ENCODE peak calls at places on chromosomes 5 and 9, in eight cellular contexts. Q is ovary, P is Peyer's patch, L is A549, R is endothelial cell of umbilical vein, A is spleen, Y is heart left ventricle, J is HCT116. K is an unnamed sample.

GRCh38 chr9:35548571-35548970 is 56.5 kb upstream of the TESK1 start:
- DNase-seq in Q (no peak), P (no peak), L (no peak), R (no peak), A (no peak), Y (no peak), J (no peak), K (no peak)

GRCh38 chr5:1127991-1128785 is 16.3 kb upstream of the SLC12A7 start:
- DNase-seq in Q (no peak), P (no peak), L (no peak), R (no peak), A (no peak), Y (no peak), J (no peak), K (no peak)

GRCh38 chr9:88933607-88934379 is 57.5 kb upstream of the S1PR3 start:
- DNase-seq in Q (no peak), P (no peak), L (no peak), R (peak; percentile 70), A (no peak), Y (no peak), J (no peak), K (no peak)

GRCh38 chr5:111774525-111774924 is 17.5 kb upstream of the NREP start:
- DNase-seq in Q (no peak), P (no peak), L (no peak), R (peak; percentile 77), A (no peak), Y (no peak), J (no peak), K (no peak)

GRCh38 chr5:16467363-16468219 is 2.0 kb upstream of the ZNF622 start:
- DNase-seq in Q (no peak), P (no peak), L (no peak), R (peak; percentile 2), A (no peak), Y (no peak), J (no peak), K (peak; percentile 44)

GRCh38 chr9:107158321-107158720 is 124.8 kb upstream of the RAD23B start:
- DNase-seq in Q (no peak), P (no peak), L (peak; percentile 40), R (no peak), A (no peak), Y (no peak), J (peak; percentile 51), K (peak; percentile 37)

GRCh38 chr5:158382473-158382872 is 523.5 kb upstream of the CLINT1 start:
- DNase-seq in Q (peak; percentile 79), P (no peak), L (peak; percentile 59), R (peak; percentile 83), A (no peak), Y (peak; percentile 67), J (peak; percentile 29), K (peak; percentile 43)

GRCh38 chr5:97098864-97099454 is 43.5 kb downstream of the LIX1 start:
- DNase-seq in Q (no peak), P (no peak), L (no peak), R (no peak), A (no peak), Y (no peak), J (no peak), K (no peak)

GRCh38 chr5:76472338-76473336 is 69.6 kb downstream of the IQGAP2 start:
- DNase-seq in Q (no peak), P (no peak), L (peak; percentile 23), R (no peak), A (no peak), Y (no peak), J (no peak), K (no peak)

GRCh38 chr9:36934478-36935065 is 99.5 kb downstream of the PAX5 start:
- DNase-seq in Q (no peak), P (no peak), L (no peak), R (no peak), A (no peak), Y (no peak), J (no peak), K (no peak)

GRCh38 chr5:13567819-13568218 is 376.7 kb downstream of the DNAH5 start:
- DNase-seq in Q (no peak), P (no peak), L (no peak), R (no peak), A (no peak), Y (no peak), J (no peak), K (peak; percentile 40)

GRCh38 chr5:156913355-156913718 is 49.7 kb downstream of the TIMD4 start:
- DNase-seq in Q (no peak), P (no peak), L (no peak), R (no peak), A (no peak), Y (no peak), J (no peak), K (no peak)

GRCh38 chr9:93549636-93550035 is 26.7 kb upstream of the PHF2 start:
- DNase-seq in Q (no peak), P (no peak), L (no peak), R (no peak), A (no peak), Y (no peak), J (no peak), K (no peak)

DNA sequence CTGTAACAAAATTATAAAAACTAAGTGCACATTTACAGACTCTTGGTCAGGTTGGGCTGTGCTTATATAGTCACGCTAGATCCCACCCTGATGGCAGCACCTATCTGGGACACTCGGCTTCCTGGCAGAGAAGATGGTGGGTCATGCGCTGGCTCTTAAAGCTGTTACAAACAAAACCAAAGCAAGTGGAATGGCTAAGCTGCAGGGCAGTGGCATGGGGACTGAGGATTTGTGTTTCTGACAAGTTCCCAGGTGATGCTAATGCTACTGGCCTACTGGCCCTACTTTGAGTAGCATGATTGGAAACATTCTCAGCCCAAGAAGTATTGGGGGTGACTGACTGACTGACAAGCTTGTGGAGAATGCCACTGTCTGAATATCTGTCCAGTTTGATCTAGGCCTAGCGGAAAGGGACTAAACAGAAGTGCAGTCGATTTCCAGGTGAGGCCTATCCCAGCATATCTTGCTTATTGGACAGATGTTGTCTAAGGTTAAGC is 8.3 kb downstream of the BTF3 start:
- DNase-seq in Q (no peak), P (no peak), L (no peak), R (no peak), A (no peak), Y (no peak), J (no peak), K (no peak)
- TF ChIP-seq POLR2A in Q (no peak), P (no peak), L (no peak), R (peak; percentile 52), A (no peak), Y (no peak), J (no peak), K (no peak)

DNA sequence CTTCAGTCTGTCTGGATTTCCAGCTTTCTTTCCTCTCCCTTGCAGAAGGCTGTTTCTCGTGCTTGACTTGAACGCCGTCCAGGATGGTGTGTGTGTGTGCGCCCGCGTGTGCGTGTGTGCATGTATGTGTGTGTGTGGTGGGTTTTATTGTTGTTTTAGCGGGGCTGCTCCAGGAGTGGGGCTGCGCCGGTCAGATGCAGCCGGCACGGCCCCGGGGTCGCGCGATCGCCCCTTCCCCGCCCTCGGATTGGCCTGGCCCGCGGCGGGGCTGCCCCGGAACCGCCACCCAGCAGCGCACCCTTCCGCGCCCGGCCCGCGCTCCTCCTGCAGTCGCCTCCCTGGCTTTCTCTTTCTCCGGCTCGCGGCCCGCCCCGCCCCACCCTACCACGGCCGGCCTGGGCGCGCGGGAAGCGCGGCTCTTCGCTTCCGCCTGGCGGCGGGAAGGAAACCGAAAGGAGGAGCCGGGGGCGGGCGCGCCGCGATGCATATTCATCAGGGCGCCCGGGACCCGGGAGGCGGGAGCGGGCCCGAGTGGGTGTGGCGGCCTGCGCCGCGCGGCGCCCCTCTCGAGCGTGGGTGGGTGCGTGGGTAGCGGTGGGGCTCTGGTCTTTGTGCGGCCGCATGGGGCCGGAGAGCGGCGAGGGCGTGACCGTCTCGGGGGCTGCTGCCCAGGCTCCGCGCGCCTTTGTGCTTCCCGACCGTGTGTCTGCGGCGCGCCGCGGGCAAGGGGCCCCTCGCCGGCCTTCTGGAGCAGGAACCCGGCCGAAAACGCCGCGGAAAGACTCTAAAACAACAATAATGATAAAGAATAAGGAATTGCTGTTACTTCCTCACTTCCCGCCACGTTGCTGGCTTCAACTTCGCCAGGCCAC is 8.5 kb upstream of the NFIB start:
- DNase-seq in Q (peak; percentile 93), P (peak; percentile 95), L (peak; percentile 80), R (peak; percentile 93), A (peak; percentile 92), Y (peak; percentile 96), J (peak; percentile 56), K (peak; percentile 77)
- TF ChIP-seq POLR2A in Q (peak; percentile 23), P (peak; percentile 73), L (peak; percentile 57), R (peak; percentile 59), A (no peak), Y (peak; percentile 55), J (no peak), K (no peak)

GRCh38 chr5:172377438-172377837 is 76.9 kb downstream of the SH3PXD2B start:
- DNase-seq in Q (no peak), P (no peak), L (no peak), R (no peak), A (no peak), Y (no peak), J (no peak), K (no peak)

GRCh38 chr5:172370648-172371248 is 83.6 kb downstream of the SH3PXD2B start:
- DNase-seq in Q (no peak), P (no peak), L (peak; percentile 23), R (peak; percentile 35), A (no peak), Y (no peak), J (peak; percentile 33), K (no peak)

GRCh38 chr5:172374783-172375182 is 79.5 kb downstream of the SH3PXD2B start:
- DNase-seq in Q (no peak), P (no peak), L (no peak), R (no peak), A (no peak), Y (no peak), J (no peak), K (no peak)

GRCh38 chr5:172370237-172370640 is 84.1 kb downstream of the SH3PXD2B start:
- DNase-seq in Q (no peak), P (no peak), L (no peak), R (no peak), A (peak; percentile 32), Y (no peak), J (no peak), K (no peak)

GRCh38 chr5:172373680-172374079 is 80.6 kb downstream of the SH3PXD2B start:
- DNase-seq in Q (no peak), P (no peak), L (no peak), R (no peak), A (no peak), Y (no peak), J (no peak), K (no peak)
- TF ChIP-seq POLR2A in Q (no peak), P (no peak), L (no peak), R (no peak), A (no peak), Y (no peak), J (no peak), K (no peak)

DNA sequence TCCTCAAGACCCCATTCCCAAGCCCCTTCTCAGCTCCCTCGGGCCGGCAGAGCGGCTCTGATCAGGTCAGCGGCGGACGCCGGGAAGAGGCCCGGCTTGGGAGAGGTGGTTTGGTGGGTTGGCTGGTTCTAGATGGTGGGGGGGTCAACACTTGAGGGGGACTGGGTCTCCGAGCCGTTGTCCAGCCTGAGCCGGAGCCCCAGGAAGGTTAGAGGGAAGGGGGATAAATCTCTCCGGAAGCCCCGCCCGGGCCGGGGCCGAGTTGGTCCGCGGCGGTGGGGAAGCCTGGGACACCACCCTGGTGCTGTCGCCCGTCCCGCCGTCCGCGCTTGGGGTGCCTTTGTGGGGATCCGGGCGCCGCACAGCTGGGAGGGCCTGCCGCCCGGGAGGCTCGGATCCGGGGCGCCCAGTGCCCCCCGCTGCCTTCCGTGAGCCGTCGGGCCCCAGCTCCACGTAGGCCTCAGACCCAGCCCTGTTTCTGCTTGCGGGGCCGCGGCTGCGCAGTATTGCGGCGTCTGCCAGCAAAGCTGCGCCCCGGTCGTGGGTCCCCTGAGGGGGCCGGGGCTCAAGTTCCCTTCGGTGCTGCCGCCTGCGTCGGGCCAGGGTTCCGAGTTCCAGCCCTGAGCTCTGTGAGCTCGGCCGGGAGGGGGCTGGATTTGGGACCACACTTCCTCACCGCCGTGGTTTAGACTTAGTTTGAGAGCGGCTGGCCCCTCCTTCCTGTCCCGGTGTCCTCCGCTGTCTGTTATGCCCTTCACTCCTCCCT is 560 bp upstream of the TRIM52 start:
- DNase-seq in Q (peak; percentile 62), P (peak; percentile 86), L (peak; percentile 48), R (peak; percentile 78), A (peak; percentile 94), Y (peak; percentile 87), J (peak; percentile 48), K (peak; percentile 48)
- TF ChIP-seq POLR2A in Q (peak; percentile 15), P (peak; percentile 78), L (peak; percentile 67), R (peak; percentile 76), A (no peak), Y (peak; percentile 61), J (peak; percentile 52), K (peak; percentile 73)

K was measured in H54.